ENCODE peak calls at places on chromosomes 2 and 18, in six cellular contexts. G is SJSA1, X is posterior cingulate gyrus, V is ecto neural progenitor cell, N is mucosa of descending colon, F is uterus. M is an unnamed sample.

GRCh38 chr2:207825958-207826330 is 56.2 kb upstream of the FZD5 start:
- DNase-seq in G (no peak), X (no peak), V (no peak), N (no peak), F (peak; percentile 41), M (no peak)

GRCh38 chr18:10318686-10318960 is 135.8 kb upstream of the APCDD1 start:
- DNase-seq in G (no peak), X (no peak), V (no peak), N (no peak), F (no peak), M (no peak)

GRCh38 chr18:28003451-28003850 is 173.5 kb downstream of the CDH2 start:
- DNase-seq in G (no peak), X (no peak), V (no peak), N (no peak), F (no peak), M (no peak)

GRCh38 chr2:205768815-205769493 is 86.7 kb downstream of the NRP2 start:
- DNase-seq in G (no peak), X (no peak), V (no peak), N (no peak), F (no peak), M (no peak)

GRCh38 chr18:9684901-9685738 is 23.0 kb upstream of the RAB31 start:
- DNase-seq in G (no peak), X (no peak), V (no peak), N (no peak), F (no peak), M (no peak)

GRCh38 chr18:58117685-58118403 is 73.8 kb downstream of the NEDD4L start:
- DNase-seq in G (no peak), X (peak; percentile 41), V (no peak), N (peak; percentile 71), F (peak; percentile 16), M (no peak)

GRCh38 chr2:218332920-218333645 is 23.6 kb upstream of the CATIP start:
- DNase-seq in G (no peak), X (no peak), V (no peak), N (no peak), F (no peak), M (no peak)

GRCh38 chr18:50879302-50880107 is 587 bp downstream of the ME2 start:
- DNase-seq in G (no peak), X (no peak), V (no peak), N (peak; percentile 55), F (peak; percentile 23), M (no peak)

GRCh38 chr2:25534455-25534854 is 138.9 kb downstream of the DTNB start:
- DNase-seq in G (no peak), X (no peak), V (no peak), N (no peak), F (no peak), M (no peak)

GRCh38 chr2:133109772-133110171 is 439.8 kb upstream of the LYPD1 start:
- DNase-seq in G (peak; percentile 50), X (no peak), V (no peak), N (no peak), F (no peak), M (no peak)

GRCh38 chr2:219441451-219442205 is 7.0 kb downstream of the SPEG start:
- DNase-seq in G (no peak), X (peak; percentile 29), V (peak; percentile 75), N (peak; percentile 23), F (peak; percentile 82), M (peak; percentile 55)

GRCh38 chr2:99615247-99615771 is 125.5 kb upstream of the REV1 start:
- DNase-seq in G (no peak), X (peak; percentile 64), V (no peak), N (no peak), F (no peak), M (peak; percentile 24)

GRCh38 chr2:149561309-149561926 is 26.2 kb downstream of the MMADHC start:
- DNase-seq in G (no peak), X (no peak), V (no peak), N (peak; percentile 80), F (peak; percentile 17), M (no peak)

GRCh38 chr2:68031546-68032160 is 31.2 kb downstream of the C1D start:
- DNase-seq in G (no peak), X (no peak), V (no peak), N (peak; percentile 17), F (no peak), M (no peak)

GRCh38 chr2:88036162-88036561 is 19.4 kb downstream of the KRCC1 start:
- DNase-seq in G (no peak), X (no peak), V (no peak), N (no peak), F (no peak), M (no peak)

GRCh38 chr2:231707625-231708049 is 688 bp upstream of the PTMA start:
- DNase-seq in G (no peak), X (no peak), V (no peak), N (peak; percentile 77), F (peak; percentile 80), M (no peak)

GRCh38 chr18:77067315-77068061 is 65.1 kb downstream of the MBP start:
- DNase-seq in G (peak; percentile 94), X (peak; percentile 75), V (no peak), N (peak; percentile 62), F (peak; percentile 74), M (peak; percentile 70)

GRCh38 chr2:160014227-160014626 is 48.2 kb downstream of the PLA2R1 start:
- DNase-seq in G (no peak), X (no peak), V (no peak), N (no peak), F (no peak), M (no peak)

GRCh38 chr2:26300234-26300641 is 45.7 kb upstream of the SELENOI start:
- DNase-seq in G (no peak), X (no peak), V (no peak), N (peak; percentile 55), F (no peak), M (no peak)

GRCh38 chr2:102424754-102425153 is 1.8 kb downstream of the IL18RAP start:
- DNase-seq in G (no peak), X (no peak), V (no peak), N (no peak), F (no peak), M (no peak)

GRCh38 chr2:143841935-143842334 is 678.0 kb downstream of the ZEB2 start:
- DNase-seq in G (no peak), X (no peak), V (no peak), N (no peak), F (no peak), M (no peak)

GRCh38 chr18:46596119-46596518 is 60.9 kb downstream of the LOXHD1 start:
- DNase-seq in G (no peak), X (no peak), V (no peak), N (no peak), F (no peak), M (no peak)

GRCh38 chr2:241160318-241160717 is 10.1 kb downstream of the PPP1R7 start:
- DNase-seq in G (no peak), X (no peak), V (no peak), N (no peak), F (no peak), M (no peak)

GRCh38 chr2:200593905-200594304 is 8.1 kb downstream of the AOX1 start:
- DNase-seq in G (no peak), X (no peak), V (no peak), N (no peak), F (no peak), M (no peak)

GRCh38 chr2:219701847-219702634 is 74.6 kb downstream of the SLC4A3 start:
- DNase-seq in G (no peak), X (peak; percentile 19), V (no peak), N (no peak), F (no peak), M (peak; percentile 33)

GRCh38 chr2:141770511-141770910 is 360.3 kb downstream of the LRP1B start:
- DNase-seq in G (no peak), X (no peak), V (no peak), N (no peak), F (no peak), M (no peak)

GRCh38 chr2:191155608-191156071 is 4.8 kb upstream of the STAT4 start:
- DNase-seq in G (no peak), X (no peak), V (no peak), N (no peak), F (no peak), M (no peak)

GRCh38 chr2:217835931-217836881 is 166.6 kb downstream of the TNS1 start:
- DNase-seq in G (no peak), X (no peak), V (peak; percentile 81), N (no peak), F (peak; percentile 81), M (peak; percentile 80)

GRCh38 chr2:151771599-151772358 is 37.5 kb upstream of the NEB start:
- DNase-seq in G (no peak), X (no peak), V (no peak), N (peak; percentile 10), F (no peak), M (peak; percentile 58)

GRCh38 chr2:16391986-16392385 is 273.6 kb downstream of the CYRIA start:
- DNase-seq in G (no peak), X (no peak), V (no peak), N (no peak), F (no peak), M (no peak)

GRCh38 chr2:132620115-132620514 is 49.9 kb downstream of the LYPD1 start:
- DNase-seq in G (no peak), X (no peak), V (no peak), N (no peak), F (no peak), M (no peak)

GRCh38 chr18:36812686-36813085 is 16.1 kb downstream of the TPGS2 start:
- DNase-seq in G (no peak), X (no peak), V (no peak), N (no peak), F (peak; percentile 26), M (no peak)

GRCh38 chr2:168091986-168092385 is 155.4 kb downstream of the STK39 start:
- DNase-seq in G (no peak), X (no peak), V (no peak), N (no peak), F (no peak), M (no peak)

GRCh38 chr2:234587341-234588053 is 90.6 kb upstream of the ARL4C start:
- DNase-seq in G (peak; percentile 90), X (no peak), V (no peak), N (no peak), F (no peak), M (no peak)

GRCh38 chr2:235856151-235856819 is 311.9 kb downstream of the GBX2 start:
- DNase-seq in G (no peak), X (no peak), V (no peak), N (no peak), F (no peak), M (no peak)

GRCh38 chr18:65938592-65939372 is 188.0 kb downstream of the CDH7 start:
- DNase-seq in G (no peak), X (no peak), V (no peak), N (peak; percentile 31), F (no peak), M (no peak)

GRCh38 chr18:5543854-5544389 is at the start of gene EPB41L3:
- DNase-seq in G (no peak), X (peak; percentile 45), V (peak; percentile 62), N (peak; percentile 10), F (peak; percentile 38), M (peak; percentile 70)

GRCh38 chr2:144330951-144331651 is 188.8 kb downstream of the ZEB2 start:
- DNase-seq in G (no peak), X (no peak), V (no peak), N (peak; percentile 14), F (no peak), M (no peak)

M was measured in psoas muscle.